ENCODE peak calls at places on chromosomes 16 and 17, in ten cellular contexts. G, O, Q, Y, F, I, J, T, N and V are unnamed samples.

GRCh38 chr17:56499799-56500388 is 93.6 kb upstream of the NOG start:
- DNase-seq in Q (no peak), N (no peak), O (no peak), I (no peak), F (no peak), G (no peak), T (no peak), Y (peak), J (peak), V (no peak)

GRCh38 chr16:1210461-1210860 is 14.6 kb downstream of the TPSG1 start:
- DNase-seq in O (no peak), Y (no peak), J (no peak), N (no peak), I (no peak), T (no peak), G (no peak), Q (no peak), F (no peak), V (no peak)

GRCh38 chr17:82520041-82520910 is 744 bp downstream of the FOXK2 start:
- DNase-seq in N (no peak), I (no peak), Y (no peak), Q (no peak), G (peak), F (peak), T (peak), J (peak), O (peak), V (peak)

GRCh38 chr16:72985148-72985882 is 62.6 kb downstream of the ZFHX3 start:
- DNase-seq in F (no peak), T (no peak), N (no peak), I (no peak), Q (no peak), Y (no peak), O (no peak), J (no peak), G (no peak), V (no peak)

GRCh38 chr16:84159006-84159405 is 13.9 kb downstream of the DNAAF1 start:
- DNase-seq in Q (no peak), J (no peak), T (no peak), I (no peak), N (no peak), F (no peak), O (no peak), Y (no peak), G (no peak), V (no peak)

GRCh38 chr17:41008811-41009210 is at the start of gene KRTAP3-1:
- DNase-seq in O (no peak), I (no peak), T (no peak), N (no peak), J (no peak), F (no peak), G (no peak), Y (no peak), Q (no peak), V (no peak)

GRCh38 chr16:58503166-58503862 is 3.4 kb downstream of the NDRG4 start:
- DNase-seq in G (no peak), Q (no peak), I (no peak), T (no peak), Y (no peak), J (no peak), N (no peak), O (no peak), F (no peak), V (no peak)

GRCh38 chr17:45784293-45784582 is at the start of gene CRHR1:
- DNase-seq in I (no peak), G (no peak), N (no peak), J (peak), Y (no peak), O (no peak), Q (no peak), T (no peak), F (no peak), V (no peak)

GRCh38 chr17:7476474-7476873 is 3.0 kb downstream of the ZBTB4 start:
- DNase-seq in Q (no peak), Y (no peak), N (no peak), T (no peak), J (no peak), G (no peak), O (no peak), F (no peak), I (no peak), V (no peak)

GRCh38 chr17:35726609-35727460 is 4.6 kb upstream of the RASL10B start:
- DNase-seq in O (no peak), J (no peak), T (no peak), Q (peak), Y (peak), F (no peak), N (no peak), I (no peak), G (no peak), V (no peak)

GRCh38 chr17:72591500-72592241 is 470.9 kb downstream of the SOX9 start:
- DNase-seq in N (no peak), T (no peak), Q (no peak), F (no peak), G (peak), J (peak), Y (no peak), O (no peak), I (no peak), V (no peak)

GRCh38 chr17:79544142-79544914 is 66.5 kb downstream of the RBFOX3 start:
- DNase-seq in N (no peak), I (no peak), Y (no peak), O (no peak), Q (no peak), F (no peak), J (no peak), G (no peak), T (no peak), V (no peak)

GRCh38 chr17:7029659-7030058 is 6.2 kb upstream of the SLC16A13 start:
- DNase-seq in I (no peak), Q (no peak), J (no peak), F (no peak), Y (no peak), O (peak), N (no peak), T (peak), G (no peak), V (no peak)

GRCh38 chr17:6569391-6570302 is 13.3 kb upstream of the PITPNM3 start:
- DNase-seq in N (no peak), Q (no peak), J (no peak), I (peak), T (no peak), F (no peak), G (no peak), O (peak), Y (no peak), V (no peak)

GRCh38 chr16:27243725-27244362 is 24.7 kb downstream of the NSMCE1 start:
- DNase-seq in I (no peak), Q (no peak), N (no peak), G (no peak), F (no peak), O (no peak), T (no peak), J (no peak), Y (no peak), V (no peak)

GRCh38 chr17:29583324-29584248 is 5.9 kb downstream of the GIT1 start:
- DNase-seq in F (no peak), G (no peak), I (no peak), T (no peak), Y (no peak), N (no peak), Q (no peak), O (no peak), J (no peak), V (no peak)

GRCh38 chr17:65523853-65524664 is 37.4 kb downstream of the AXIN2 start:
- DNase-seq in G (no peak), Y (no peak), N (no peak), F (no peak), T (no peak), O (no peak), I (no peak), Q (no peak), J (no peak), V (no peak)

GRCh38 chr17:80812362-80813088 is 179.1 kb upstream of the CHMP6 start:
- DNase-seq in O (no peak), Y (no peak), J (no peak), G (no peak), Q (no peak), T (no peak), F (no peak), I (no peak), N (no peak), V (no peak)

GRCh38 chr17:10061131-10061581 is 137.2 kb downstream of the GAS7 start:
- DNase-seq in O (no peak), I (no peak), Q (no peak), N (no peak), G (no peak), F (no peak), J (no peak), T (no peak), Y (no peak), V (no peak)

GRCh38 chr16:8673611-8674412 is 605 bp upstream of the ABAT start:
- DNase-seq in I (no peak), N (no peak), T (no peak), O (no peak), Y (no peak), Q (no peak), G (no peak), F (no peak), J (peak), V (no peak)

GRCh38 chr17:79542718-79543117 is 68.1 kb downstream of the RBFOX3 start:
- DNase-seq in I (no peak), J (no peak), O (no peak), G (no peak), Q (no peak), F (no peak), N (no peak), Y (no peak), T (no peak), V (no peak)

GRCh38 chr17:27319536-27320221 is 25.8 kb downstream of the WSB1 start:
- DNase-seq in G (no peak), O (no peak), T (no peak), J (no peak), F (no peak), N (peak), Q (no peak), Y (no peak), I (peak), V (no peak)

GRCh38 chr16:89334988-89335802 is 117.7 kb downstream of the ZNF778 start:
- DNase-seq in N (no peak), O (no peak), G (no peak), T (no peak), Y (no peak), I (no peak), J (peak), Q (no peak), F (no peak), V (no peak)
- TF ChIP-seq CTCF in N (no peak), O (no peak), G (no peak), T (no peak), Y (no peak), I (no peak), J (peak), Q (peak), F (no peak), V (no peak)

GRCh38 chr17:78358538-78359215 is 1.2 kb downstream of the SOCS3 start:
- DNase-seq in T (no peak), F (no peak), I (peak), N (no peak), O (no peak), Q (no peak), Y (no peak), J (peak), G (no peak), V (peak)
- TF ChIP-seq CTCF in T (no peak), F (no peak), I (no peak), N (no peak), O (no peak), Q (no peak), Y (no peak), J (no peak), G (no peak), V (no peak)

DNA sequence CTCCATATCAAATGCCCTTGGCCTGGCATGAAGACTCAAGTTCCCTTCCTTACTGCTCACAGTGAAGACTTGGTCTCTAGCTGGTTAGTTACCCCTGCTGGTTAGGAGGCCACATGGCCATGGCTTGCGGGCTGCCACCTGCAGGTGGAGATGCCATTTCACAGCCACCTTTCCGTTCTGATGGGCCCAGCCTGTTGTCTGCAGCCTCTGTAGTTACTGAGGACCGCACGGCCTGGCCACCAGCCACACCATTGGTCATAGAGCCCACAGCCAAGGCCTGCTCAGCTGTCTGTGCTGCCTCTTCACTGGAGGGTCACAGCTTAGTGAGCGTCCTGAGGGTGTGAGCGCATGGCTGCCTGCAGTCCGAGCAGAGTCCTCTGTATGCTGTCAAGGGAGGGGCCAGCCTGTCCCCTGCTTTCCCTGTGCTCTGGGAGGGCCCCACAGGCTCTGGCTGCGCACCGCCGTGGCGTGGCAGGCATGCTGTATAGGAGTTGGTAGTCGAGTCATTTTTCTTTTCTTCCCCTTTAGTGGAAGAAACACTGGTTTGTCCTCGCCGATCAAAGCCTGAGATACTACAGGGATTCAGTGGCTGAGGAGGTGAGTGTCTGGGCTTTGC is 59.2 kb downstream of the PLD6 start:
- DNase-seq in N (no peak), G (no peak), F (no peak), J (peak), O (no peak), I (no peak), Y (peak), Q (no peak), T (no peak), V (no peak)
- TF ChIP-seq CTCF in N (peak), G (no peak), F (no peak), J (peak), O (no peak), I (peak), Y (peak), Q (peak), T (peak), V (no peak)

GRCh38 chr16:67447508-67448076 is 16.7 kb downstream of the HSD11B2 start:
- DNase-seq in O (peak), I (peak), Y (peak), G (peak), T (peak), N (peak), Q (peak), J (no peak), F (peak), V (peak)
- TF ChIP-seq CTCF in O (peak), I (peak), Y (peak), G (peak), T (peak), N (no peak), Q (peak), J (peak), F (no peak), V (no peak)

GRCh38 chr17:19433727-19434340 is 22.8 kb downstream of the RNF112 start:
- DNase-seq in Q (no peak), O (no peak), T (no peak), G (no peak), Y (no peak), I (no peak), J (peak), N (no peak), F (no peak), V (no peak)
- TF ChIP-seq CTCF in Q (no peak), O (no peak), T (no peak), G (no peak), Y (no peak), I (no peak), J (peak), N (no peak), F (no peak), V (no peak)

DNA sequence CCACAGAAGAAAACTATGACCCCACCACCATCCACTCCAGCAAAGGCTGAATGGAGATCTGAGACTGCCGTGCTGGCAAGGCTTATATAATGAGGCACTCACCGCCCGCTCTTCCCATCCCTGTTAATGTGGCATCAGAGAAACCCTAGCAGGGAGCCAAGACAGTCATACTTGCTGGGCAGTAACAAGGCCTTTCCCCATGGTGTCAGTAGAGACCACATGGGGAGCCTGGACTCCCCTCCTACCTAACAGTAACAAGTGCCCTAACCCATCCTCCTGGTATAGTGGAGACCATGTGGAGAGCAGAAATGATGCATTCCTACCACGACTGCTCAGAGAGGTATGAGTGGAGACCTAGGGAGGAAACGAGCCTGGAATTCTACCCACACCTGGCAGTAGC is 235.2 kb downstream of the C16orf78 start:
- DNase-seq in Y (no peak), N (no peak), I (no peak), G (no peak), F (no peak), O (no peak), T (no peak), J (peak), Q (peak), V (no peak)
- TF ChIP-seq CTCF in Y (no peak), N (no peak), I (no peak), G (no peak), F (no peak), O (peak), T (no peak), J (peak), Q (peak), V (no peak)

GRCh38 chr16:81633147-81633619 is 145.9 kb upstream of the PLCG2 start:
- DNase-seq in G (no peak), N (no peak), O (no peak), I (no peak), J (peak), F (no peak), Y (peak), T (no peak), Q (no peak), V (no peak)
- TF ChIP-seq CTCF in G (no peak), N (no peak), O (no peak), I (peak), J (peak), F (peak), Y (peak), T (peak), Q (no peak), V (no peak)